ENCODE peak calls at places on chromosomes 11 and 22, in five cellular contexts. T is fibroblast of lung, L is NCI-H1417, J is G401, R is anterior cingulate cortex. H is an unnamed sample.

GRCh38 chr11:116461789-116462188 is 311.0 kb downstream of the BUD13 start:
- DNase-seq in T (no peak), L (peak; percentile 67), J (no peak), R (no peak), H (no peak)

GRCh38 chr11:19836666-19837065 is 124.0 kb downstream of the NAV2 start:
- DNase-seq in T (no peak), L (no peak), J (no peak), R (no peak), H (no peak)

GRCh38 chr11:17014774-17015638 is 792 bp upstream of the PLEKHA7 start:
- DNase-seq in T (peak; percentile 63), L (peak; percentile 79), J (no peak), R (no peak), H (no peak)

GRCh38 chr22:32631507-32632245 is 157.1 kb downstream of the FBXO7 start:
- DNase-seq in T (no peak), L (no peak), J (no peak), R (no peak), H (no peak)

GRCh38 chr22:50098052-50098451 is 8.2 kb downstream of the MOV10L1 start:
- DNase-seq in T (no peak), L (no peak), J (no peak), R (no peak), H (no peak)

GRCh38 chr22:24571266-24571665 is 15.5 kb downstream of the SNRPD3 start:
- DNase-seq in T (no peak), L (no peak), J (no peak), R (no peak), H (no peak)

GRCh38 chr22:21768435-21768834 is 32.8 kb upstream of the YPEL1 start:
- DNase-seq in T (no peak), L (no peak), J (no peak), R (no peak), H (no peak)

GRCh38 chr11:58742140-58742539 is 10.4 kb upstream of the GLYAT start:
- DNase-seq in T (no peak), L (no peak), J (no peak), R (no peak), H (no peak)

GRCh38 chr11:86244522-86245368 is at the start of gene EED:
- DNase-seq in T (peak; percentile 97), L (peak; percentile 99), J (peak; percentile 94), R (peak; percentile 93), H (peak; percentile 87)

GRCh38 chr11:43541993-43542392 is 138.5 kb upstream of the HSD17B12 start:
- DNase-seq in T (no peak), L (no peak), J (no peak), R (no peak), H (no peak)

GRCh38 chr22:30871391-30872281 is 96.9 kb downstream of the MORC2 start:
- DNase-seq in T (no peak), L (no peak), J (no peak), R (no peak), H (no peak)

GRCh38 chr11:119671561-119672015 is 57.4 kb downstream of the NECTIN1 start:
- DNase-seq in T (peak; percentile 33), L (no peak), J (peak; percentile 21), R (peak; percentile 37), H (no peak)

GRCh38 chr11:70912226-70912840 is 340.0 kb downstream of the SHANK2 start:
- DNase-seq in T (peak; percentile 54), L (peak; percentile 79), J (no peak), R (no peak), H (no peak)

GRCh38 chr22:44143117-44143495 is 37.6 kb upstream of the PARVG start:
- DNase-seq in T (no peak), L (peak; percentile 59), J (no peak), R (no peak), H (no peak)

GRCh38 chr11:102120437-102120935 is 10.2 kb downstream of the YAP1 start:
- DNase-seq in T (peak; percentile 32), L (no peak), J (no peak), R (no peak), H (no peak)

GRCh38 chr11:19547044-19547443 is 165.6 kb upstream of the NAV2 start:
- DNase-seq in T (no peak), L (no peak), J (no peak), R (no peak), H (no peak)

GRCh38 chr11:129840236-129840635 is 24.6 kb downstream of the TMEM45B start:
- DNase-seq in T (no peak), L (no peak), J (no peak), R (no peak), H (no peak)

GRCh38 chr11:128451651-128452470 is 135.5 kb downstream of the ETS1 start:
- DNase-seq in T (peak; percentile 81), L (peak; percentile 22), J (peak; percentile 15), R (peak; percentile 51), H (peak; percentile 57)

GRCh38 chr22:29782061-29782845 is 15.1 kb downstream of the UQCR10 start:
- DNase-seq in T (peak; percentile 71), L (peak; percentile 4), J (peak; percentile 74), R (peak; percentile 28), H (no peak)

GRCh38 chr22:43266117-43266516 is 77.1 kb downstream of the SCUBE1 start:
- DNase-seq in T (no peak), L (no peak), J (no peak), R (no peak), H (no peak)

GRCh38 chr22:45230026-45230845 is 10.5 kb downstream of the KIAA0930 start:
- DNase-seq in T (no peak), L (no peak), J (no peak), R (no peak), H (no peak)

GRCh38 chr11:73376803-73377629 is 817 bp downstream of the RELT start:
- DNase-seq in T (peak; percentile 77), L (peak; percentile 71), J (no peak), R (no peak), H (peak; percentile 50)

GRCh38 chr22:50456466-50457234 is 18.2 kb downstream of the SBF1 start:
- DNase-seq in T (no peak), L (peak; percentile 1), J (no peak), R (no peak), H (no peak)

GRCh38 chr22:36879775-36880174 is 19.0 kb downstream of the NCF4 start:
- DNase-seq in T (peak; percentile 84), L (no peak), J (no peak), R (no peak), H (peak; percentile 82)

GRCh38 chr11:17208257-17208999 is 642 bp upstream of the PIK3C2A start:
- DNase-seq in T (peak; percentile 82), L (peak; percentile 93), J (peak; percentile 92), R (no peak), H (no peak)

GRCh38 chr11:2406878-2407410 is 6.4 kb downstream of the TSSC4 start:
- DNase-seq in T (no peak), L (no peak), J (no peak), R (no peak), H (no peak)

GRCh38 chr22:30040499-30041055 is 39.7 kb upstream of the HORMAD2 start:
- DNase-seq in T (no peak), L (no peak), J (no peak), R (no peak), H (no peak)

GRCh38 chr11:62614275-62614674 is 1.2 kb downstream of the ROM1 start:
- DNase-seq in T (no peak), L (no peak), J (no peak), R (no peak), H (no peak)

GRCh38 chr22:22955866-22956535 is 68.4 kb downstream of the IGLL5 start:
- DNase-seq in T (peak; percentile 48), L (peak; percentile 66), J (peak; percentile 82), R (peak; percentile 10), H (peak; percentile 41)

GRCh38 chr11:101553891-101554292 is 29.9 kb downstream of the TRPC6 start:
- DNase-seq in T (no peak), L (no peak), J (no peak), R (no peak), H (no peak)

GRCh38 chr11:1669546-1670218 is 27.3 kb upstream of the KRTAP5-6 start:
- DNase-seq in T (no peak), L (peak; percentile 6), J (no peak), R (no peak), H (no peak)

GRCh38 chr11:17418437-17418836 is 30.0 kb upstream of the KCNJ11 start:
- DNase-seq in T (peak; percentile 8), L (no peak), J (no peak), R (no peak), H (no peak)

GRCh38 chr11:115503886-115504278 is 333 bp downstream of the CADM1 start:
- DNase-seq in T (no peak), L (no peak), J (no peak), R (no peak), H (no peak)

GRCh38 chr22:49209452-49210195 is 618.0 kb downstream of the BRD1 start:
- DNase-seq in T (no peak), L (peak; percentile 12), J (no peak), R (peak; percentile 9), H (no peak)

GRCh38 chr11:97610000-97610399 is 1220.2 kb downstream of the JRKL start:
- DNase-seq in T (no peak), L (no peak), J (no peak), R (no peak), H (no peak)

GRCh38 chr11:29676993-29677392 is 339.8 kb downstream of the KCNA4 start:
- DNase-seq in T (peak; percentile 18), L (no peak), J (no peak), R (no peak), H (peak; percentile 25)

GRCh38 chr22:23804781-23805291 is 18.1 kb downstream of the SMARCB1 start:
- DNase-seq in T (no peak), L (no peak), J (no peak), R (no peak), H (no peak)

GRCh38 chr11:109859325-109859724 is 233.9 kb upstream of the ZC3H12C start:
- DNase-seq in T (peak; percentile 97), L (no peak), J (no peak), R (no peak), H (peak; percentile 62)

H was measured in stromal cell of bone marrow.